ENCODE peak calls at places on chromosomes 16 and 17, in six cellular contexts. A is H9, H is mesenchymal stem cell, C is IMR-90, E is trophoblast cell, F is H1. D is an unnamed sample.

GRCh38 chr17:7656958-7657715 is 6.4 kb downstream of the ATP1B2 start:
- DNase-seq in A (peak), H (peak), C (no peak), E (no peak), F (peak), D (peak)

GRCh38 chr16:68091604-68092261 is 6.6 kb downstream of the NFATC3 start:
- DNase-seq in A (no peak), H (peak), C (peak), E (no peak), F (no peak), D (no peak)

GRCh38 chr17:77178050-77178449 is 37.3 kb downstream of the SEC14L1 start:
- DNase-seq in A (no peak), H (no peak), C (no peak), E (no peak), F (no peak), D (no peak)

GRCh38 chr16:69831212-69832123 is 69.3 kb downstream of the WWP2 start:
- DNase-seq in A (no peak), H (peak), C (peak), E (no peak), F (no peak), D (no peak)

GRCh38 chr17:35170968-35171771 is 23.0 kb downstream of the SLC35G3 start:
- DNase-seq in A (no peak), H (peak), C (peak), E (peak), F (no peak), D (no peak)

GRCh38 chr17:81160306-81160705 is 5.0 kb upstream of the PVALEF start:
- DNase-seq in A (no peak), H (no peak), C (no peak), E (no peak), F (no peak), D (no peak)

GRCh38 chr17:37283414-37283961 is 92.3 kb upstream of the C17orf78 start:
- DNase-seq in A (no peak), H (no peak), C (peak), E (no peak), F (no peak), D (no peak)

GRCh38 chr17:72123496-72123963 is 2.7 kb downstream of the SOX9 start:
- DNase-seq in A (no peak), H (no peak), C (no peak), E (no peak), F (no peak), D (no peak)

GRCh38 chr16:13150181-13150885 is 248.9 kb downstream of the SHISA9 start:
- DNase-seq in A (no peak), H (no peak), C (no peak), E (no peak), F (no peak), D (no peak)

GRCh38 chr16:12321363-12321762 is 344.8 kb downstream of the SNX29 start:
- DNase-seq in A (no peak), H (no peak), C (no peak), E (no peak), F (no peak), D (no peak)

GRCh38 chr16:31063843-31064611 is 10.0 kb downstream of the ZNF668 start:
- DNase-seq in A (no peak), H (no peak), C (no peak), E (no peak), F (no peak), D (no peak)

GRCh38 chr17:57342141-57342540 is 85.8 kb downstream of the MSI2 start:
- DNase-seq in A (no peak), H (no peak), C (no peak), E (no peak), F (no peak), D (no peak)

GRCh38 chr16:61957075-61957474 is 79.2 kb downstream of the CDH8 start:
- DNase-seq in A (no peak), H (no peak), C (no peak), E (no peak), F (no peak), D (peak)

GRCh38 chr17:22300177-22300576 is 607.9 kb downstream of the KCNJ18 start:
- DNase-seq in A (no peak), H (no peak), C (no peak), E (no peak), F (no peak), D (no peak)

GRCh38 chr16:505479-506245 is 21.9 kb upstream of the CAPN15 start:
- DNase-seq in A (peak), H (no peak), C (no peak), E (no peak), F (no peak), D (no peak)

GRCh38 chr16:11061629-11062270 is 117.4 kb downstream of the CLEC16A start:
- DNase-seq in A (no peak), H (no peak), C (no peak), E (no peak), F (no peak), D (no peak)

GRCh38 chr17:1275962-1276736 is 3.3 kb upstream of the TRARG1 start:
- DNase-seq in A (peak), H (peak), C (peak), E (peak), F (no peak), D (peak)

GRCh38 chr17:42891539-42892152 is 9.0 kb upstream of the G6PC1 start:
- DNase-seq in A (peak), H (peak), C (peak), E (no peak), F (no peak), D (no peak)
- H3K14ac ChIP-seq in A (no peak), H (no peak), C (peak), E (no peak), F (no peak), D (no peak)

DNA sequence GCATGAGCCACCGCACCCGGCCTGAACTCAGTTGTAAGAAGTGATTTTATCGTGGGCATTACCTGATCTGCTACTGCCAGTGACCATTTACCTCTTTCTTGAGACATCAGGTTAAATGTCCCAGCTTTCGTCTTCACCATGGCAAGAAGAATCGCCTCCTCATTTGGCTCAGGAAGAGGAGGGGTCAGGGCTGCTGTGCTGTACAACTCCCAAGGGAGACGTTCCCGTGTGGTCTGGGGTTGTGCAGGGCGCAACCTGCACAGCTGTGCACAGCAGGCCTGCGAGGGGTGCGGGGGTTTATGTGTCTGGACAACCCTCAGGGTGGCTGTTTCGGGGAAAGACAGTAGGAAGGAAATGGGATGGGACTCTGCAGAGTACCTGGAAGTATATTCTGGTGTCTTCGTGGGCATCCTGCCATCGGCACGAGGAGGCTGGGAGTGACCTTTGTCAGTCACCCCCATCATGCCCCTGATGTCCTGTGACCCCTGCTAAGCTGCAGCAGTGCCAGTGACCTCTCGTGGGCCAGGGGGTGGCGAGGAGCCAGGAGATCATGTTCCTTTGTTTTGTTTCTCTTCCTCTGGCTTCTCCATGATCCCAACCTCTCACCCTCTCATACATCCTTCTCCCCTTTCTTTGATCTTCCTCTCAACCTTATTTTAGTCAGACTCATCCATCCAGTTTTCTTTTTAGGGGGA is 27.3 kb downstream of the CIBAR2 start:
- DNase-seq in A (no peak), H (no peak), C (no peak), E (no peak), F (no peak), D (no peak)
- H3K23ac ChIP-seq in A (no peak), H (no peak), C (no peak), E (no peak), F (no peak), D (peak)

DNA sequence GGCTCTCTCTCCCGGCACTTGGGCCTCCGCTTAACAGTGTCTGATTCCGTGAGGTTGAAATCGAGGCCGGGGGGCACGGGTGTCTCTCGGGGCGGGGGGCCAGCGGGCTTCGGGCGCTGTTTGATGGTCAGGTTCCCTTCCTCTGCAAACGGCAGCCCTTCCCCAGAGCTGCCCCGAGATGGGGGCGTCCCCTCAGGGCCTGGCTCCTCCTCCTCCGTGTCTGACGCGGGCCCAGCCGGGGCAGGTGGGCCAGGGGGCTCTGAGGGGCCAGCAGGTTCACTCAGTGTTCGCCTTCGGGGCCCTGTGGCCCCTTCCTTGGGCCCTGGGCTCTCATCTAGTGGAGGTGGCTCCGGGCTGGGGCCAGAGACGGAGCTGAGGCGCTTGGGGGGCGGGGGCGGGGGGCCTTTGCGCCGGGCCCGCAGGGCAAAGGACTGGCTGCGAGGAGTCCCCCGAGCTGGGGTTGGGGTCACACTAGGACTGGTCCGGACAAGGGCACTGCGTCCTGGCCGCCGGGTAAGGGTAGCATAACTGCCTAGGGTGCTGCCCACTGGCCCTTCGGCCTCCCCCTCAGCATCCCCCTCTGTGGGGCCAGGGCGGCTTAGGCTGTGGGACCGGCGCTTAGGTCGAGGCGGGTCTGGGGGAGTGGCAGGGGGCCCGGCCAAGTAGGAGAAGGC is 13.1 kb downstream of the CASKIN2 start:
- DNase-seq in A (no peak), H (no peak), C (no peak), E (no peak), F (no peak), D (no peak)
- H3K4me2 ChIP-seq in A (no peak), H (no peak), C (no peak), E (no peak), F (no peak), D (no peak)

GRCh38 chr17:38747385-38748328 is 479 bp downstream of the PCGF2 start:
- DNase-seq in A (no peak), H (peak), C (no peak), E (no peak), F (no peak), D (peak)
- H3K14ac ChIP-seq in A (peak), H (peak), C (peak), E (peak), F (peak), D (peak)

DNA sequence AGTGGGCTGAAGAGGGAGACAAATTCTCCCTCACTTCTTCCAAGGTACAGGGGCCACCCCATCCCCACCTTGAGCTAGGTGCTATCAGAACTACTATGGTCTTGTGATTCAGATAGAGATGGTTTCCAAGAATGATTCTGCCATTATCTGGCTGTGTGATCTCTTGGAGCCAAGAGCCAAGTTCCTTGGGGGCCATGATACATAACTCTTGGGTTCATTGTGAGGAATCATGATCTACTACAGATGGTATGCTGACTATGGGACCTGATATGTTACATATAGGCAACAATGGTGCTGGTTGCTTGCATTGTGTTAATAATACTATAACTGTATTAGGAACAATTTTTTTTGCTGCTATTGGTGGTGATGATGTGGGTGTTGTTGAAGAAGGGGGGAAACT is 45.7 kb downstream of the DYNLRB2 start:
- DNase-seq in A (no peak), H (no peak), C (peak), E (peak), F (no peak), D (no peak)
- H3K23ac ChIP-seq in A (no peak), H (no peak), C (no peak), E (no peak), F (no peak), D (no peak)

GRCh38 chr17:40310882-40311391 is 2.0 kb downstream of the RARA start:
- DNase-seq in A (no peak), H (no peak), C (no peak), E (no peak), F (no peak), D (no peak)

GRCh38 chr17:40312893-40313659 is 4.1 kb downstream of the RARA start:
- DNase-seq in A (no peak), H (no peak), C (no peak), E (no peak), F (no peak), D (no peak)

GRCh38 chr17:40311575-40311974 is 2.6 kb downstream of the RARA start:
- DNase-seq in A (no peak), H (no peak), C (no peak), E (no peak), F (no peak), D (no peak)

GRCh38 chr17:40313660-40314556 is 4.9 kb downstream of the RARA start:
- DNase-seq in A (no peak), H (no peak), C (no peak), E (no peak), F (no peak), D (no peak)

DNA sequence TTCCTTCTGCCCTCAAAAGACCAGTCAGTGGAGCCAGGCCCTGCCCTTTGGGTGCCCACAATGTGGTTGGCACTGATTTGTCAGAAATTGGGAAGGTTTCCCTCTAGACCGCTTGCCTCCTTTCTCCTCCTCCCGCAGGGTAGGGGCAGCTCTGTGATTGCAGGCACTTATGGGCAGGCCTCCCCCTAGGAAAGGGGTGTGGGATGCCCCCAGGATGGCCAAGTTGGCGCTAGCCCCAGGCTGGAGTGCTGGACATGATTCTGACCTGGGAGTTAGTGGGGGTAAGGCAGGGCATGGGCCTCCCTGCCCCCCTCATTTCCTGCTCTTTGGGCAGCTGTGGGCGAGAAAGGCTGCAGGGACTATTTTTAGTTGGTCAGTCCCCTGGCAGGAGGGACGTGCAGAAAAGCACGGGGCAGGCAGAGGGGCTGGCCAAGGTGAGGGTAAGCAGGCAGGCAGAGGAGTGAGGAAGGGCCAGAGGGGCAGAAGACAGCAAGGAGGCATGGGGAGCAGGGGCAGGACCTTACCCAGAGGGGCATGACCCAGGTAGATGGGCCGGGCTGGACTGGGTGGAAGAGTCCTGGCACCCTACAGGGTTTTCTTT is 3.3 kb downstream of the RARA start:
- DNase-seq in A (no peak), H (no peak), C (no peak), E (no peak), F (no peak), D (no peak)
- H3K4me2 ChIP-seq in A (no peak), H (no peak), C (no peak), E (no peak), F (no peak), D (no peak)

GRCh38 chr17:28941251-28941650 is 10.1 kb downstream of the PHF12 start:
- DNase-seq in A (no peak), H (no peak), C (no peak), E (no peak), F (no peak), D (no peak)

GRCh38 chr17:28938552-28938951 is 12.8 kb downstream of the PHF12 start:
- DNase-seq in A (no peak), H (no peak), C (no peak), E (no peak), F (no peak), D (no peak)

GRCh38 chr17:28942925-28943324 is 8.4 kb downstream of the PHF12 start:
- DNase-seq in A (no peak), H (no peak), C (no peak), E (no peak), F (no peak), D (no peak)

GRCh38 chr17:28940675-28941074 is 10.6 kb downstream of the PHF12 start:
- DNase-seq in A (no peak), H (no peak), C (no peak), E (no peak), F (no peak), D (no peak)

GRCh38 chr17:28940142-28940541 is 11.2 kb downstream of the PHF12 start:
- DNase-seq in A (no peak), H (no peak), C (no peak), E (no peak), F (no peak), D (no peak)
- H3K14ac ChIP-seq in A (no peak), H (no peak), C (no peak), E (no peak), F (no peak), D (no peak)